ENCODE peak calls at places on chromosome 16, in five cellular contexts. Z is pancreas, G is gastrocnemius medialis, B is PC-3, S is heart right ventricle. H is an unnamed sample.

GRCh38 chr16:67039260-67040020 is 10.5 kb downstream of the CBFB start:
- DNase-seq in G (no peak), B (no peak), Z (no peak), S (no peak), H (no peak)

GRCh38 chr16:15643453-15644305 is 725 bp upstream of the MARF1 start:
- DNase-seq in B (peak; percentile 53), G (peak; percentile 25), S (peak; percentile 40), Z (peak; percentile 22), H (peak; percentile 28)

GRCh38 chr16:64892843-64893242 is 229.0 kb downstream of the CDH11 start:
- DNase-seq in Z (no peak), S (no peak), G (no peak), B (peak; percentile 68), H (no peak)

GRCh38 chr16:28181557-28181914 is 30.2 kb downstream of the XPO6 start:
- DNase-seq in B (peak; percentile 61), S (peak; percentile 46), G (peak; percentile 23), Z (peak; percentile 43), H (peak; percentile 31)

GRCh38 chr16:85460983-85461813 is 151.9 kb upstream of the GSE1 start:
- DNase-seq in B (peak; percentile 6), Z (no peak), S (no peak), G (peak; percentile 66), H (peak; percentile 67)

GRCh38 chr16:67481561-67482259 is 753 bp upstream of the ATP6V0D1 start:
- DNase-seq in S (peak; percentile 52), Z (no peak), B (no peak), G (peak; percentile 48), H (peak; percentile 59)

GRCh38 chr16:81558444-81559175 is 114.0 kb downstream of the CMIP start:
- DNase-seq in B (no peak), S (no peak), G (no peak), Z (peak; percentile 92), H (no peak)

GRCh38 chr16:88390265-88390664 is 7.5 kb downstream of the ZNF469 start:
- DNase-seq in B (no peak), Z (no peak), S (no peak), G (no peak), H (no peak)

GRCh38 chr16:87575027-87575804 is 27.1 kb upstream of the JPH3 start:
- DNase-seq in B (no peak), S (no peak), G (no peak), Z (no peak), H (no peak)

GRCh38 chr16:16790597-16790996 is 411.7 kb downstream of the NPIPA7 start:
- DNase-seq in S (no peak), B (no peak), Z (no peak), G (no peak), H (no peak)

GRCh38 chr16:16788004-16788403 is 409.1 kb downstream of the NPIPA7 start:
- DNase-seq in S (no peak), B (no peak), G (no peak), Z (no peak), H (no peak)

GRCh38 chr16:16791051-16791450 is 412.1 kb downstream of the NPIPA7 start:
- DNase-seq in S (no peak), G (no peak), Z (no peak), B (no peak), H (no peak)
- H3K9me3 ChIP-seq in S (peaks cover 8% of the 10 kb centered on the region), G (peaks cover 2% of the 10 kb centered on the region), Z (no peaks in the 10 kb centered on the region), B (no peaks in the 10 kb centered on the region), H (no peaks in the 10 kb centered on the region)

GRCh38 chr16:73268311-73268997 is 220.5 kb upstream of the ZFHX3 start:
- DNase-seq in B (no peak), G (no peak), S (no peak), Z (no peak), H (peak; percentile 19)
- TF ChIP-seq CTCF in B (no peak), G (no peak), S (no peak), Z (no peak), H (no peak)

GRCh38 chr16:3413730-3414379 is 12.8 kb downstream of the ZNF174 start:
- DNase-seq in S (no peak), B (no peak), G (no peak), Z (no peak), H (no peak)

GRCh38 chr16:3408561-3409197 is 7.7 kb downstream of the ZNF174 start:
- DNase-seq in S (no peak), B (no peak), Z (no peak), G (no peak), H (no peak)
- H3K9me3 ChIP-seq in S (peaks cover 69% of the 10 kb centered on the region), B (peaks cover 15% of the 10 kb centered on the region), Z (no peaks in the 10 kb centered on the region), G (peaks cover 29% of the 10 kb centered on the region), H (peaks cover 75% of the 10 kb centered on the region)

GRCh38 chr16:47045023-47045422 is 71.5 kb upstream of the DNAJA2 start:
- DNase-seq in B (no peak), S (no peak), Z (no peak), G (no peak), H (no peak)
- TF ChIP-seq CTCF in B (no peak), S (no peak), Z (no peak), G (no peak), H (no peak)

DNA sequence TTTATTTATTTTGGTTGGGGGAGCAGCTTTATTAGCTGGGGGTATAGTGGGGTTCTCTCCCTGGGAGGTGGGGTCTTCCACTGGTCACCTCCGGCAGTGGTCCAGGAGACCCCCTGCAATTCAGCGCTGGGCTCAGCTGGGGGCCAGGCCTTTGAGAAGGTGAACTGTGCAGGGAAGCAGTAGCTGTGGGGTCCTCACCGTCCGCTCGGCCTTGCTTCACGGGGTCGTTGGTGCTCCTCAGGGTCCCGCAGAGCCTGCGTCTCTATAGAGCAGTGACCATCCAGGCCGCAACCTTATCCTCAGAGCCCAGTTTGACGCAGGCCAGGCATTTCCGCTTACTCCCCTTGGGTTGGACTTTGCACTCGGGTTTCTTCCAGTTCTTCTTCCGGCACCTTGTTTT is 1954.7 kb downstream of the TP53TG3F start:
- DNase-seq in B (no peak), S (no peak), Z (no peak), G (no peak), H (no peak)
- H3K9me3 ChIP-seq in B (no peaks in the 10 kb centered on the region), S (no peaks in the 10 kb centered on the region), Z (no peaks in the 10 kb centered on the region), G (no peaks in the 10 kb centered on the region), H (no peaks in the 10 kb centered on the region)

DNA sequence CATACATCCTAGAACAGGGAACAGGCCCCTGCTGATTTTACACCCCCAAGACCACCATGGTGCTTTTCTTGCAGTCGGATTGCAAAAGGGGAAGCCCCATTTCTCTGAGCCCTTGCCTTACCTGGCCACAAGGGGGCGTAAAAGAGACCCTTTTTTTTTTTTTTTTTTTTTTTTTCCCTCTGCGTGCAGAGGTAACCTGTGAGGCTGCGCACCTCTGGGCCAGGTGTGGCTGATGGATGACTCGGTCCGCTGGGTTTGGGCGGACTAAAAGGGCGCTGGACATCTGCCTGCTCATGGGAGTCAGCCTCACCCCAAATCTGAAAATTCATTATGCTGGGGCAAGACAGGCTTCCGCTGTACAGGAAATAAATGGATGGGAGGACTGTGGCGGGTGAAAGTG is 281.0 kb downstream of the CBLN1 start:
- DNase-seq in B (peak; percentile 30), S (no peak), Z (no peak), G (no peak), H (no peak)
- TF ChIP-seq CTCF in B (peak; percentile 73), S (no peak), Z (peak; percentile 44), G (peak; percentile 36), H (peak; percentile 26)

GRCh38 chr16:35516551-35516950 is 2057.1 kb downstream of the TP53TG3F start:
- DNase-seq in Z (no peak), S (no peak), G (no peak), B (no peak), H (no peak)

DNA sequence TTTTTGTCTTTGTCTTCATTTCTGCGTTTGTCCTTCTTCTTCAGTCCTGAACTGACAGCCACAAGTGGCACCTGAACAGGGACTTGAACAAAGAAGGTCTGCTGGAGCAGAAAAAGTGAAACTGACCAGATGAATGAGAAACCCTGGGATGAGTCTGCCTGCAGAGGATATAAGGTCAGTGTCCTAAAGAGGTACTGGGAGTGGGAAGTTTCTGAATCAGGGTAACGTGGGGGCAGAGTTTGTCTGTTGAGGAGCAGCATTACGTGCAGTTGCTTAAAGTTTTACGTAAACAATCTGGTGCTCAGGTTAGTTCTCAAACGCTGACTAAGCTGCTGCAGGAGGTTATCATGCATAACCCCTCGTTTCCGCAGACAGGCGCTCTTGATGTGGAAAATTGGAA is 2057.6 kb downstream of the TP53TG3F start:
- DNase-seq in B (no peak), S (no peak), Z (no peak), G (no peak), H (no peak)
- H3K9me3 ChIP-seq in B (no peaks in the 10 kb centered on the region), S (no peaks in the 10 kb centered on the region), Z (no peaks in the 10 kb centered on the region), G (no peaks in the 10 kb centered on the region), H (no peaks in the 10 kb centered on the region)

GRCh38 chr16:48538746-48539484 is 71.1 kb downstream of the N4BP1 start:
- DNase-seq in S (no peak), B (no peak), G (no peak), Z (no peak), H (no peak)
- TF ChIP-seq CTCF in S (no peak), B (no peak), G (peak; percentile 44), Z (no peak), H (peak; percentile 21)

H was measured in uterus.